ENCODE peak calls at places on chromosome 20, in five cellular contexts. G is right lobe of liver, S is NCI-H524 treated with DMSO at 0.1 percent for 48 hours, Z is kidney glomerular epithelial cell, R is kidney. Q is an unnamed sample.

GRCh38 chr20:19252670-19253120 is 40.3 kb downstream of the SLC24A3 start:
- DNase-seq in Z (no peak), S (no peak), G (no peak), R (no peak), Q (no peak)

GRCh38 chr20:39004508-39004907 is 42.4 kb downstream of the DHX35 start:
- DNase-seq in R (peak), G (no peak), Z (no peak), S (no peak), Q (no peak)

GRCh38 chr20:31666258-31667042 is 28.7 kb downstream of the COX4I2 start:
- DNase-seq in S (no peak), G (peak), R (no peak), Z (no peak), Q (no peak)

GRCh38 chr20:10023911-10024310 is 10.9 kb upstream of the ANKEF1 start:
- DNase-seq in R (no peak), Z (no peak), S (no peak), G (no peak), Q (no peak)

GRCh38 chr20:17896247-17896723 is 72.3 kb downstream of the SNX5 start:
- DNase-seq in S (no peak), Z (no peak), R (no peak), G (no peak), Q (no peak)

GRCh38 chr20:10876558-10876957 is 202.8 kb upstream of the JAG1 start:
- DNase-seq in S (no peak), G (no peak), R (no peak), Z (no peak), Q (no peak)

GRCh38 chr20:24379116-24379927 is 90.1 kb upstream of the SYNDIG1 start:
- DNase-seq in G (no peak), S (no peak), R (peak), Z (no peak), Q (no peak)

GRCh38 chr20:63900373-63900772 is 5.4 kb downstream of the DNAJC5 start:
- DNase-seq in Z (no peak), S (no peak), R (no peak), G (no peak), Q (no peak)

GRCh38 chr20:24634855-24635254 is 165.4 kb downstream of the SYNDIG1 start:
- DNase-seq in G (no peak), R (peak), S (no peak), Z (peak), Q (no peak)

GRCh38 chr20:32861446-32861845 is 2.7 kb downstream of the EFCAB8 start:
- DNase-seq in S (no peak), Z (no peak), R (no peak), G (no peak), Q (no peak)

GRCh38 chr20:18705906-18706305 is 107.7 kb upstream of the SCP2D1 start:
- DNase-seq in S (no peak), G (no peak), R (no peak), Z (no peak), Q (no peak)

Q was measured in NT2/D1.